ENCODE peak calls at places on chromosomes 7 and 10, in five cellular contexts. One of them, this sample, is unnamed.

GRCh38 chr10:127168251-127168650 is 28.1 kb downstream of the INSYN2A start:
- DNase-seq in HCT116: no peak
- DNase-seq in K562: no peak
- DNase-seq in GM12878: no peak
- DNase-seq in HepG2: no peak
- DNase-seq in this sample: no peak

GRCh38 chr10:4836416-4836969 is 10.5 kb downstream of the AKR1E2 start:
- DNase-seq in HCT116: no peak
- DNase-seq in K562: no peak
- DNase-seq in GM12878: no peak
- DNase-seq in HepG2: no peak
- DNase-seq in this sample: no peak

GRCh38 chr10:28668363-28669226 is 8.7 kb upstream of the BAMBI start:
- DNase-seq in HCT116: no peak
- DNase-seq in K562: peak
- DNase-seq in GM12878: no peak
- DNase-seq in HepG2: no peak
- DNase-seq in this sample: no peak

GRCh38 chr7:74482629-74483401 is 29.1 kb downstream of the GTF2IRD1 start:
- DNase-seq in HCT116: peak
- DNase-seq in K562: no peak
- DNase-seq in GM12878: no peak
- DNase-seq in HepG2: peak
- DNase-seq in this sample: no peak

GRCh38 chr7:143008007-143008901 is 18.7 kb downstream of the OR9A2 start:
- DNase-seq in HCT116: peak
- DNase-seq in K562: peak
- DNase-seq in GM12878: peak
- DNase-seq in HepG2: peak
- DNase-seq in this sample: peak

GRCh38 chr7:90624128-90624980 is 28.2 kb downstream of the CDK14 start:
- DNase-seq in HCT116: no peak
- DNase-seq in K562: no peak
- DNase-seq in GM12878: no peak
- DNase-seq in HepG2: no peak
- DNase-seq in this sample: no peak

GRCh38 chr7:145624618-145625017 is 492.0 kb upstream of the CNTNAP2 start:
- DNase-seq in HCT116: no peak
- DNase-seq in K562: no peak
- DNase-seq in GM12878: no peak
- DNase-seq in HepG2: no peak
- DNase-seq in this sample: no peak

GRCh38 chr10:49594594-49594993 is 15.5 kb upstream of the SLC18A3 start:
- DNase-seq in HCT116: peak
- DNase-seq in K562: peak
- DNase-seq in GM12878: no peak
- DNase-seq in HepG2: peak
- DNase-seq in this sample: peak

GRCh38 chr7:4803397-4804241 is 28.2 kb downstream of the AP5Z1 start:
- DNase-seq in HCT116: no peak
- DNase-seq in K562: no peak
- DNase-seq in GM12878: no peak
- DNase-seq in HepG2: peak
- DNase-seq in this sample: no peak

GRCh38 chr7:10122573-10123100 is 851.0 kb upstream of the PHF14 start:
- DNase-seq in HCT116: no peak
- DNase-seq in K562: no peak
- DNase-seq in GM12878: no peak
- DNase-seq in HepG2: no peak
- DNase-seq in this sample: peak

GRCh38 chr10:60266513-60266912 is 123.2 kb downstream of the ANK3 start:
- DNase-seq in HCT116: no peak
- DNase-seq in K562: no peak
- DNase-seq in GM12878: no peak
- DNase-seq in HepG2: no peak
- DNase-seq in this sample: no peak

GRCh38 chr10:123771877-123772644 is 105.9 kb downstream of the GPR26 start:
- DNase-seq in HCT116: no peak
- DNase-seq in K562: no peak
- DNase-seq in GM12878: no peak
- DNase-seq in HepG2: no peak
- DNase-seq in this sample: no peak

GRCh38 chr7:30920584-30921539 is 9.2 kb downstream of the AQP1 start:
- DNase-seq in HCT116: no peak
- DNase-seq in K562: peak
- DNase-seq in GM12878: no peak
- DNase-seq in HepG2: no peak
- DNase-seq in this sample: no peak

GRCh38 chr10:35961501-35961900 is 319.4 kb upstream of the FZD8 start:
- DNase-seq in HCT116: no peak
- DNase-seq in K562: no peak
- DNase-seq in GM12878: no peak
- DNase-seq in HepG2: no peak
- DNase-seq in this sample: no peak

GRCh38 chr7:42080831-42081230 is 156.2 kb downstream of the GLI3 start:
- DNase-seq in HCT116: no peak
- DNase-seq in K562: no peak
- DNase-seq in GM12878: no peak
- DNase-seq in HepG2: no peak
- DNase-seq in this sample: no peak

GRCh38 chr7:136870799-136871487 is 2.5 kb downstream of the CHRM2 start:
- DNase-seq in HCT116: no peak
- DNase-seq in K562: no peak
- DNase-seq in GM12878: no peak
- DNase-seq in HepG2: no peak
- DNase-seq in this sample: no peak

GRCh38 chr10:60869916-60870728 is 73.9 kb downstream of the RHOBTB1 start:
- DNase-seq in HCT116: no peak
- DNase-seq in K562: no peak
- DNase-seq in GM12878: no peak
- DNase-seq in HepG2: no peak
- DNase-seq in this sample: no peak

GRCh38 chr10:79172881-79173280 is 104.1 kb downstream of the ZMIZ1 start:
- DNase-seq in HCT116: no peak
- DNase-seq in K562: no peak
- DNase-seq in GM12878: no peak
- DNase-seq in HepG2: no peak
- DNase-seq in this sample: no peak

GRCh38 chr7:102028206-102028826 is 210.9 kb downstream of the CUX1 start:
- DNase-seq in HCT116: no peak
- DNase-seq in K562: no peak
- DNase-seq in GM12878: no peak
- DNase-seq in HepG2: no peak
- DNase-seq in this sample: no peak

GRCh38 chr10:88478256-88478655 is 104.9 kb downstream of the RNLS start:
- DNase-seq in HCT116: no peak
- DNase-seq in K562: no peak
- DNase-seq in GM12878: no peak
- DNase-seq in HepG2: no peak
- DNase-seq in this sample: no peak

GRCh38 chr10:117374506-117375359 is 507 bp downstream of the PDZD8 start:
- DNase-seq in HCT116: no peak
- DNase-seq in K562: no peak
- DNase-seq in GM12878: no peak
- DNase-seq in HepG2: no peak
- DNase-seq in this sample: no peak

GRCh38 chr7:117134885-117135552 is 181.7 kb downstream of the ST7 start:
- DNase-seq in HCT116: no peak
- DNase-seq in K562: no peak
- DNase-seq in GM12878: no peak
- DNase-seq in HepG2: no peak
- DNase-seq in this sample: no peak

GRCh38 chr7:46747222-46747621 is 826.1 kb upstream of the IGFBP3 start:
- DNase-seq in HCT116: peak
- DNase-seq in K562: no peak
- DNase-seq in GM12878: no peak
- DNase-seq in HepG2: no peak
- DNase-seq in this sample: no peak

GRCh38 chr10:14751576-14752330 is 22.9 kb downstream of the FAM107B start:
- DNase-seq in HCT116: no peak
- DNase-seq in K562: no peak
- DNase-seq in GM12878: no peak
- DNase-seq in HepG2: no peak
- DNase-seq in this sample: no peak

GRCh38 chr7:37287093-37287492 is 161.6 kb downstream of the ELMO1 start:
- DNase-seq in HCT116: no peak
- DNase-seq in K562: no peak
- DNase-seq in GM12878: no peak
- DNase-seq in HepG2: no peak
- DNase-seq in this sample: no peak

GRCh38 chr10:116183733-116184447 is 89.1 kb downstream of the GFRA1 start:
- DNase-seq in HCT116: no peak
- DNase-seq in K562: no peak
- DNase-seq in GM12878: no peak
- DNase-seq in HepG2: no peak
- DNase-seq in this sample: no peak

GRCh38 chr10:47195274-47195885 is 104.6 kb upstream of the GDF10 start:
- DNase-seq in HCT116: no peak
- DNase-seq in K562: no peak
- DNase-seq in GM12878: no peak
- DNase-seq in HepG2: no peak
- DNase-seq in this sample: no peak

GRCh38 chr10:100715101-100715444 is 30.3 kb upstream of the PAX2 start:
- DNase-seq in HCT116: no peak
- DNase-seq in K562: no peak
- DNase-seq in GM12878: no peak
- DNase-seq in HepG2: no peak
- DNase-seq in this sample: no peak

GRCh38 chr7:30468041-30468440 is 10.5 kb downstream of the NOD1 start:
- DNase-seq in HCT116: no peak
- DNase-seq in K562: no peak
- DNase-seq in GM12878: no peak
- DNase-seq in HepG2: no peak
- DNase-seq in this sample: no peak

GRCh38 chr7:18013936-18014335 is 13.7 kb downstream of the PRPS1L1 start:
- DNase-seq in HCT116: no peak
- DNase-seq in K562: no peak
- DNase-seq in GM12878: no peak
- DNase-seq in HepG2: no peak
- DNase-seq in this sample: no peak

GRCh38 chr7:47885309-47886000 is 62.8 kb downstream of the PKD1L1 start:
- DNase-seq in HCT116: no peak
- DNase-seq in K562: no peak
- DNase-seq in GM12878: no peak
- DNase-seq in HepG2: no peak
- DNase-seq in this sample: no peak

GRCh38 chr10:29392376-29393021 is 103.6 kb downstream of the LYZL1 start:
- DNase-seq in HCT116: no peak
- DNase-seq in K562: peak
- DNase-seq in GM12878: no peak
- DNase-seq in HepG2: peak
- DNase-seq in this sample: no peak

GRCh38 chr10:114751856-114752255 is 69.7 kb upstream of the FHIP2A start:
- DNase-seq in HCT116: no peak
- DNase-seq in K562: no peak
- DNase-seq in GM12878: no peak
- DNase-seq in HepG2: no peak
- DNase-seq in this sample: no peak
- TF ChIP-seq YY1 in HCT116: no peak
- TF ChIP-seq YY1 in K562: no peak
- TF ChIP-seq YY1 in GM12878: no peak
- TF ChIP-seq YY1 in HepG2: no peak
- TF ChIP-seq YY1 in this sample: no peak

DNA sequence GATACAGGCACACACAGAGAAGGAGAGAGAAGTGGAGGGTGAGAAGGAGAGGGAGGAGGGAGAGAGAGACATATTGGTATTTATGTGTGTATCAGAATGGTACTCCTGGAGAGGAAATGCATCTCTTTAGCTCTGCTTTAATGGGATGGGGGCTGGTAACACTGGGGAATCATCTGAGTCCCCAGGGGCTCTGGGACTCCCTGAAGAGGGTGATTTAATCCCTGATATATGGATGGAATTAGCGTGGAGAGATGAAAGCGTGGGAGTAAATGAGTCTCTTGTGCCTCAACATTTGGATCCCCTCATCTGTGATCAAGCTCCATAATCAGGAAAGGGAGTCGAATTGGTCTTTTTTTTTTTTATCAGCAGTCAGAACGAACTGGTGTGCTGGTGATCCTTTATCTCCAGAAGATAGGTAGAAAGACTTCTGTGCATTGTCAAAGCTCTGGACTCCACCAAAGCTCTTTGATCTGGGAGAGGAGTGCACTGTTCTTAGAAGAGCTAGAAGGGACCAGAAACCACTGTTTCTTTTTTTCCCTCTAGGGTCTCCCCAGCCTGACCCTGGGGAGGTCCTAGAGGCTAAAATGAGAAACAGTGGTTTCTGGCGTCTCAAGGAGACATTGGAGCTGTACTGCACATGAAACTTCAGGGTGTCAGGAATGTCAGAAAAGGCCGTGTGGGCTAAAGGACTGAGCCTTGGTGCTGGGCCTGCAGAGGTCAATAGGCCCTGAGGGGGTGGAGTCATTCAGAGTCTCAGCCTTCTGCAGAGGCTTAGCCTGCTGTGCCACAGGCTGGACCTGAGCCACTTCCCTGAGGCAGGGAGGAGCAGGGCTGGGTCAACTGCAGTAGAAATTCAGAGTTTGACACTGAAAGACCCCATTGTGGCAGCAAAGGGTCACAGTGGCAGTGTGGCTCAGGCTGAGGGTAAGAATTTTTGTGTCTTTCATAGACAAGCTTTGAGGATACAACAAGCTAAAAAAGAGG is 234.4 kb upstream of the SLC26A5 start:
- DNase-seq in HCT116: no peak
- DNase-seq in K562: no peak
- DNase-seq in GM12878: no peak
- DNase-seq in HepG2: no peak
- DNase-seq in this sample: no peak
- H3K4me3 ChIP-seq in HCT116: no peak
- H3K4me3 ChIP-seq in K562: no peak
- H3K4me3 ChIP-seq in GM12878: no peak
- H3K4me3 ChIP-seq in HepG2: no peak
- H3K4me3 ChIP-seq in this sample: no peak

GRCh38 chr7:132932321-132933075 is 149.4 kb downstream of the CHCHD3 start:
- DNase-seq in HCT116: no peak
- DNase-seq in K562: no peak
- DNase-seq in GM12878: no peak
- DNase-seq in HepG2: no peak
- DNase-seq in this sample: no peak

GRCh38 chr7:132930881-132931280 is 151.0 kb downstream of the CHCHD3 start:
- DNase-seq in HCT116: no peak
- DNase-seq in K562: peak
- DNase-seq in GM12878: no peak
- DNase-seq in HepG2: peak
- DNase-seq in this sample: peak

GRCh38 chr7:132934017-132934416 is 147.9 kb downstream of the CHCHD3 start:
- DNase-seq in HCT116: no peak
- DNase-seq in K562: no peak
- DNase-seq in GM12878: peak
- DNase-seq in HepG2: no peak
- DNase-seq in this sample: no peak

GRCh38 chr7:132935608-132936007 is 146.3 kb downstream of the CHCHD3 start:
- DNase-seq in HCT116: no peak
- DNase-seq in K562: no peak
- DNase-seq in GM12878: no peak
- DNase-seq in HepG2: no peak
- DNase-seq in this sample: no peak

GRCh38 chr7:132933076-132933466 is 148.8 kb downstream of the CHCHD3 start:
- DNase-seq in HCT116: no peak
- DNase-seq in K562: no peak
- DNase-seq in GM12878: no peak
- DNase-seq in HepG2: no peak
- DNase-seq in this sample: no peak
- TF ChIP-seq ZNF274 in HCT116: no peak
- TF ChIP-seq ZNF274 in K562: no peak
- TF ChIP-seq ZNF274 in GM12878: no peak
- TF ChIP-seq ZNF274 in HepG2: no peak
- TF ChIP-seq ZNF274 in this sample: no peak

GRCh38 chr7:13946181-13946580 is 43.3 kb downstream of the ETV1 start:
- DNase-seq in HCT116: no peak
- DNase-seq in K562: no peak
- DNase-seq in GM12878: no peak
- DNase-seq in HepG2: no peak
- DNase-seq in this sample: no peak
- TF ChIP-seq YY1 in HCT116: no peak
- TF ChIP-seq YY1 in K562: no peak
- TF ChIP-seq YY1 in GM12878: no peak
- TF ChIP-seq YY1 in HepG2: no peak
- TF ChIP-seq YY1 in this sample: no peak